ENCODE peak calls at places on chromosomes 13 and 19, in four cellular contexts. M is IMR-90, V is AG04450, R is thoracic aorta. C is an unnamed sample.

GRCh38 chr13:111120422-111120821 is 5.3 kb downstream of the ARHGEF7 start:
- DNase-seq in R (no peak), M (no peak), V (no peak), C (no peak)

GRCh38 chr19:54312436-54313362 is at the start of gene LILRA5:
- DNase-seq in R (no peak), M (no peak), V (no peak), C (no peak)

GRCh38 chr13:105278797-105279425 is 1256.6 kb downstream of the EFNB2 start:
- DNase-seq in R (no peak), M (no peak), V (no peak), C (no peak)

GRCh38 chr13:113058988-113059850 is 46.4 kb upstream of the F7 start:
- DNase-seq in R (no peak), V (no peak), M (no peak), C (no peak)

GRCh38 chr13:47628666-47629065 is 372.4 kb downstream of the SUCLA2 start:
- DNase-seq in M (peak; percentile 21), R (no peak), V (no peak), C (no peak)

GRCh38 chr13:27658569-27658968 is 36.9 kb downstream of the POLR1D start:
- DNase-seq in R (no peak), V (no peak), M (peak; percentile 60), C (no peak)

GRCh38 chr19:19096641-19097627 is 33.1 kb downstream of the SLC25A42 start:
- DNase-seq in V (no peak), R (no peak), M (no peak), C (no peak)

GRCh38 chr13:42807866-42808265 is 26.5 kb downstream of the FAM216B start:
- DNase-seq in R (no peak), M (peak; percentile 76), V (no peak), C (peak; percentile 56)

GRCh38 chr13:42849200-42849599 is 67.8 kb downstream of the FAM216B start:
- DNase-seq in M (no peak), R (no peak), V (no peak), C (no peak)

GRCh38 chr13:98216135-98216565 is 39.1 kb upstream of the RNF113B start:
- DNase-seq in R (no peak), M (peak; percentile 93), V (peak; percentile 68), C (no peak)

GRCh38 chr13:38888309-38888708 is 102.3 kb downstream of the STOML3 start:
- DNase-seq in R (no peak), V (no peak), M (peak; percentile 31), C (peak; percentile 40)

GRCh38 chr19:4196587-4197148 is 14.2 kb downstream of the ANKRD24 start:
- DNase-seq in V (no peak), M (no peak), R (no peak), C (no peak)

GRCh38 chr13:74206061-74206561 is 71.9 kb upstream of the KLF12 start:
- DNase-seq in M (peak; percentile 92), R (no peak), V (peak; percentile 77), C (no peak)

GRCh38 chr19:48683349-48683748 is 10.5 kb upstream of the NTN5 start:
- DNase-seq in V (no peak), M (peak; percentile 19), R (no peak), C (no peak)

GRCh38 chr19:53010494-53010893 is 3.2 kb upstream of the ERVV-1 start:
- DNase-seq in V (no peak), M (no peak), R (no peak), C (no peak)

GRCh38 chr13:39910833-39911232 is 255.4 kb downstream of the COG6 start:
- DNase-seq in M (no peak), V (no peak), R (no peak), C (no peak)

GRCh38 chr13:74465279-74465678 is 331.1 kb upstream of the KLF12 start:
- DNase-seq in R (no peak), V (no peak), M (no peak), C (no peak)

GRCh38 chr13:90445179-90445578 is 902.3 kb upstream of the MIR17HG start:
- DNase-seq in R (no peak), M (peak; percentile 90), V (peak; percentile 79), C (peak; percentile 14)

GRCh38 chr19:47032171-47032811 is 12.7 kb downstream of the NPAS1 start:
- DNase-seq in M (no peak), R (no peak), V (no peak), C (no peak)

GRCh38 chr19:4186087-4186993 is 3.9 kb downstream of the ANKRD24 start:
- DNase-seq in M (peak; percentile 58), R (no peak), V (peak; percentile 39), C (no peak)

GRCh38 chr19:27657271-27658051 is 1555.5 kb downstream of the UQCRFS1 start:
- DNase-seq in R (no peak), M (no peak), V (no peak), C (no peak)

GRCh38 chr13:97273341-97273831 is 51.3 kb downstream of the MBNL2 start:
- DNase-seq in V (no peak), R (no peak), M (no peak), C (peak; percentile 84)

GRCh38 chr19:4707322-4707721 is 16.3 kb downstream of the DPP9 start:
- DNase-seq in M (no peak), V (no peak), R (no peak), C (no peak)

GRCh38 chr13:39884166-39884565 is 228.7 kb downstream of the COG6 start:
- DNase-seq in R (no peak), V (no peak), M (no peak), C (no peak)

GRCh38 chr13:73776137-73776785 is 357.9 kb downstream of the KLF12 start:
- DNase-seq in R (no peak), M (peak; percentile 12), V (no peak), C (no peak)

GRCh38 chr13:28313579-28313978 is 175.2 kb downstream of the PAN3 start:
- DNase-seq in M (peak; percentile 57), V (no peak), R (no peak), C (no peak)

GRCh38 chr19:48501446-48501960 is 10.1 kb downstream of the LMTK3 start:
- DNase-seq in V (no peak), M (no peak), R (no peak), C (peak; percentile 72)

GRCh38 chr19:49387936-49388372 is at the start of gene KASH5:
- DNase-seq in M (peak; percentile 8), R (no peak), V (no peak), C (no peak)

GRCh38 chr13:84431646-84432045 is 549.4 kb upstream of the SLITRK1 start:
- DNase-seq in R (no peak), V (no peak), M (peak; percentile 66), C (no peak)

GRCh38 chr19:38721496-38721895 is 22.8 kb downstream of the CAPN12 start:
- DNase-seq in M (no peak), V (no peak), R (no peak), C (no peak)

GRCh38 chr13:37602743-37603381 is 4.3 kb upstream of the POSTN start:
- DNase-seq in M (peak; percentile 47), R (no peak), V (no peak), C (no peak)

GRCh38 chr13:37598572-37598971 is at the start of gene POSTN:
- DNase-seq in R (no peak), M (peak; percentile 49), V (no peak), C (no peak)

GRCh38 chr13:37595162-37595561 is 3.4 kb downstream of the POSTN start:
- DNase-seq in M (peak; percentile 47), V (no peak), R (no peak), C (no peak)

GRCh38 chr13:37599509-37599908 is 941 bp upstream of the POSTN start:
- DNase-seq in R (no peak), M (no peak), V (no peak), C (no peak)

GRCh38 chr13:37597477-37597876 is 1.1 kb downstream of the POSTN start:
- DNase-seq in R (no peak), M (no peak), V (no peak), C (no peak)
- H3K27ac ChIP-seq in R (no peak overlapping the region), M (no peak overlapping the region), V (no peak overlapping the region), C (no peak overlapping the region)

DNA sequence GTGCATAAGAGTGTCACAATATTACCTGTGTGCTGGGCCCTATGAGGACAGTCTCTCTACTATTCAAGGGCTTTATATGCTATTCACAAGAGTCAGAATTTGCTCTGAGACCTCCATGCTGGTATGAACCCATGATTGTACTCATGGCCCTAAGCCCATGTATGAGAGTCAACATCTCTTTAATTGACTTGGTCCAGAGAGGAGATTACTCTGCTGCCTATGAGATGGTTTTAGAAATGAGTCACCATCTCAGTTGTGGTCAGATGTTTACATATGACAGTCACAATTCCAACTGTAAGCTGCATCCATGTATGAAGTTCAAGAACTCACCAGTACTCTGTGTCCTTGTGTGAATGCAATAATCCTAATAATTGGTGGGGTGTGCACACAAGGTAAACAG is 19.9 kb upstream of the ZNF208 start:
- DNase-seq in R (no peak), M (no peak), V (no peak), C (no peak)
- H3K27ac ChIP-seq in R (no peak overlapping the region), M (no peak overlapping the region), V (no peak overlapping the region), C (no peak overlapping the region)

GRCh38 chr19:41888926-41889325 is 5.9 kb downstream of the ARHGEF1 start:
- DNase-seq in R (no peak), V (no peak), M (no peak), C (no peak)

GRCh38 chr19:41883821-41884733 is 1.1 kb downstream of the ARHGEF1 start:
- DNase-seq in M (peak; percentile 96), R (peak; percentile 67), V (peak; percentile 92), C (peak; percentile 89)

GRCh38 chr19:41886761-41887710 is 4.1 kb downstream of the ARHGEF1 start:
- DNase-seq in R (no peak), M (no peak), V (no peak), C (no peak)

GRCh38 chr19:41889896-41890295 is 6.9 kb downstream of the ARHGEF1 start:
- DNase-seq in R (no peak), V (no peak), M (no peak), C (no peak)

GRCh38 chr19:41887711-41888382 is 4.9 kb downstream of the ARHGEF1 start:
- DNase-seq in R (no peak), V (no peak), M (peak; percentile 64), C (peak; percentile 87)
- H3K27ac ChIP-seq in R (no peak overlapping the region), V (peak overlapping the region; percentile 11), M (no peak overlapping the region), C (peak overlapping the region; percentile 96)

DNA sequence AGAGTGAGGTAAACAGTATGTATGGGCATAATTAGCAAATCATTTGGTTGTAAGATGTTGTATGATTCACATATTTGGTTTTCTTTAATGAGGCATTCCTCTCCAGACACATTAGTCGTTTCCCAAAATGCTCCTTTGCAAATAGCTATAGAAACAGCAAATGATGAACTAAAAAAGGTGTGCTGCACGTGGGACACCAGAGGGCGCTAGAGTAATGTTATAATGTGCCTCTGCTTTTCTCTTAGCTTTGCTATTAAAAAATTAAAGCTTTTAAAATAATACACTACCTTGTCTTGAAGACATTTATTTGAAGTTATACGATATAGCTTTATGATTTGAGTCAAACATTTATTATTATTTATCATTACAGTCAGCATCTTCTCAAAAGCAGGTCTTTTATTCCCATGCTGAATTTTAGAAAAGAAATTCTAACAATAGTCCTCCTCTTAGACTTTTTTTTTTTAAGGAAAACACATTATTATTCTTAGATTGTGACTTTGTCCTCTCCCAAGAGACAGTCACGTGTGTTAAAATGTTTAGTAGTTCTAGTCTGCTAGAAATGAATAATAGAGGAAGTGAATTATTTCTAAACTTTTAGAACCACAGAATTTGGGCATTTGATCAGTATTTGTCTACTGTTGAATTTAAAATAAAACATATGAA is 121.6 kb upstream of the FRY start:
- DNase-seq in M (peak; percentile 70), R (no peak), V (peak; percentile 42), C (no peak)
- H3K27ac ChIP-seq in M (no peak overlapping the region), R (no peak overlapping the region), V (no peak overlapping the region), C (no peak overlapping the region)